ENCODE peak calls at places on chromosome 15, in seven cellular contexts. D is B cell, N is A549, H is iris pigment epithelial cell, W is RCC 7860, I is NCI-H2081, B is substantia nigra. L is an unnamed sample.

GRCh38 chr15:38714309-38715072 is 149.9 kb upstream of the RASGRP1 start:
- DNase-seq in B (no peak), W (peak; percentile 94), N (no peak), D (no peak), I (no peak), H (peak; percentile 59), L (peak; percentile 58)

GRCh38 chr15:99143655-99144610 is 39.1 kb downstream of the SYNM start:
- DNase-seq in B (no peak), W (no peak), D (no peak), I (peak; percentile 35), N (no peak), H (peak; percentile 49), L (peak; percentile 51)

GRCh38 chr15:37056168-37056893 is 44.0 kb downstream of the MEIS2 start:
- DNase-seq in H (no peak), D (no peak), B (no peak), W (no peak), N (no peak), I (peak; percentile 92), L (no peak)

GRCh38 chr15:28013976-28014375 is 85.1 kb downstream of the OCA2 start:
- DNase-seq in B (no peak), H (no peak), W (no peak), D (no peak), N (no peak), I (no peak), L (no peak)

GRCh38 chr15:91224750-91225380 is 124.8 kb downstream of the SV2B start:
- DNase-seq in H (peak; percentile 29), D (no peak), W (peak; percentile 18), N (peak; percentile 80), I (peak; percentile 81), B (no peak), L (peak; percentile 1)

GRCh38 chr15:51093865-51094605 is 671 bp downstream of the TNFAIP8L3 start:
- DNase-seq in B (no peak), D (peak; percentile 45), W (no peak), H (peak; percentile 51), N (peak; percentile 46), I (no peak), L (no peak)

GRCh38 chr15:45091161-45091560 is 22.8 kb downstream of the DUOX2 start:
- DNase-seq in D (no peak), W (peak; percentile 25), B (no peak), H (peak; percentile 78), I (no peak), N (no peak), L (no peak)

GRCh38 chr15:68511073-68511991 is 67.5 kb upstream of the CORO2B start:
- DNase-seq in D (no peak), B (no peak), N (no peak), W (no peak), H (no peak), I (no peak), L (no peak)

GRCh38 chr15:95770191-95770590 is 560.3 kb upstream of the NR2F2 start:
- DNase-seq in B (no peak), W (peak; percentile 56), N (no peak), D (no peak), H (peak; percentile 26), I (no peak), L (peak; percentile 90)

GRCh38 chr15:88115529-88116152 is 140.9 kb downstream of the NTRK3 start:
- DNase-seq in D (no peak), N (no peak), H (no peak), B (no peak), I (no peak), W (no peak), L (no peak)

GRCh38 chr15:82680200-82681102 is 29.2 kb downstream of the AP3B2 start:
- DNase-seq in W (no peak), B (no peak), H (no peak), I (peak; percentile 84), N (peak; percentile 67), D (peak; percentile 92), L (no peak)

GRCh38 chr15:48703544-48703943 is 58.0 kb upstream of the FBN1 start:
- DNase-seq in H (peak; percentile 79), I (no peak), B (no peak), W (no peak), D (no peak), N (no peak), L (no peak)

GRCh38 chr15:48858401-48858800 is 19.5 kb upstream of the EID1 start:
- DNase-seq in H (peak; percentile 91), N (no peak), I (no peak), W (no peak), D (no peak), B (no peak), L (no peak)

GRCh38 chr15:96160269-96160668 is 170.2 kb upstream of the NR2F2 start:
- DNase-seq in D (no peak), N (no peak), W (no peak), I (no peak), B (no peak), H (peak; percentile 37), L (no peak)

GRCh38 chr15:78353093-78353492 is 12.9 kb downstream of the CRABP1 start:
- DNase-seq in H (no peak), D (no peak), I (peak; percentile 19), N (peak; percentile 80), W (no peak), B (no peak), L (no peak)

GRCh38 chr15:100844167-100844566 is 35.5 kb upstream of the ALDH1A3 start:
- DNase-seq in D (no peak), W (no peak), H (no peak), B (no peak), N (no peak), I (no peak), L (no peak)

GRCh38 chr15:50996641-50997040 is 88.2 kb downstream of the AP4E1 start:
- DNase-seq in W (no peak), D (no peak), B (no peak), I (no peak), H (peak; percentile 63), N (no peak), L (no peak)

GRCh38 chr15:31485431-31485830 is 158.8 kb downstream of the KLF13 start:
- DNase-seq in H (no peak), N (no peak), B (no peak), I (no peak), D (no peak), W (no peak), L (no peak)

L was measured in epithelial cell of proximal tubule.